ENCODE peak calls at places on chromosomes 2 and 18, in eight cellular contexts. U is Panc1, N is K562, E is GM23338, Q is SK-N-MC, K is sigmoid colon, O is stomach, H is HL-60. G is an unnamed sample.

GRCh38 chr18:36440614-36441013 is 143.1 kb downstream of the FHOD3 start:
- DNase-seq in E (no peak), H (no peak), K (no peak), N (no peak), U (no peak), O (no peak), Q (no peak), G (no peak)

GRCh38 chr18:68362907-68363306 is 352.0 kb downstream of the TMX3 start:
- DNase-seq in K (no peak), O (no peak), N (no peak), U (no peak), H (no peak), Q (no peak), E (no peak), G (no peak)

GRCh38 chr2:172931923-172932520 is 143.6 kb upstream of the MAP3K20 start:
- DNase-seq in U (peak), K (peak), N (peak), E (peak), O (peak), H (no peak), Q (peak), G (peak)

GRCh38 chr2:70851704-70852103 is 16.1 kb upstream of the CD207 start:
- DNase-seq in E (no peak), H (peak), N (no peak), U (no peak), O (no peak), K (no peak), Q (no peak), G (no peak)

GRCh38 chr2:133197156-133197555 is 371.1 kb downstream of the NCKAP5 start:
- DNase-seq in Q (no peak), E (no peak), H (no peak), K (no peak), O (no peak), U (no peak), N (no peak), G (no peak)

GRCh38 chr2:52976132-52976949 is 791.3 kb upstream of the CHAC2 start:
- DNase-seq in N (no peak), E (peak), U (peak), H (no peak), O (no peak), K (no peak), Q (no peak), G (no peak)

GRCh38 chr2:240503375-240503774 is 54.4 kb downstream of the ANKMY1 start:
- DNase-seq in N (no peak), O (no peak), U (no peak), K (no peak), Q (no peak), H (no peak), E (no peak), G (no peak)

GRCh38 chr2:196315388-196316049 is 144.1 kb upstream of the STK17B start:
- DNase-seq in U (peak), N (no peak), H (no peak), E (no peak), K (no peak), O (no peak), Q (no peak), G (no peak)

GRCh38 chr2:239193925-239194687 is 206.7 kb downstream of the HDAC4 start:
- DNase-seq in K (peak), Q (no peak), N (no peak), U (no peak), H (no peak), E (peak), O (peak), G (no peak)

GRCh38 chr2:240593026-240593702 is 6.6 kb downstream of the CAPN10 start:
- DNase-seq in U (no peak), H (no peak), E (no peak), O (no peak), N (no peak), K (peak), Q (no peak), G (no peak)

GRCh38 chr18:32308493-32309120 is 118.8 kb downstream of the MEP1B start:
- DNase-seq in K (peak), Q (no peak), H (no peak), N (no peak), O (no peak), U (no peak), E (no peak), G (no peak)

GRCh38 chr2:27738349-27739057 is 33.0 kb upstream of the MRPL33 start:
- DNase-seq in U (no peak), N (no peak), H (no peak), O (no peak), Q (no peak), E (no peak), K (no peak), G (no peak)

GRCh38 chr2:44715671-44716077 is 225.8 kb upstream of the SIX3 start:
- DNase-seq in K (no peak), U (no peak), O (no peak), N (no peak), H (no peak), E (peak), Q (peak), G (no peak)

GRCh38 chr2:120402508-120402907 is 56.6 kb downstream of the INHBB start:
- DNase-seq in O (no peak), E (no peak), H (no peak), U (no peak), N (no peak), K (no peak), Q (no peak), G (no peak)

GRCh38 chr2:70546885-70547284 is 6.7 kb downstream of the TGFA start:
- DNase-seq in Q (no peak), K (no peak), O (no peak), U (no peak), N (no peak), H (no peak), E (no peak), G (no peak)

GRCh38 chr18:79395761-79396404 is at the start of gene NFATC1:
- DNase-seq in U (no peak), N (peak), O (peak), H (peak), E (peak), K (peak), Q (no peak), G (peak)

GRCh38 chr2:39516347-39517101 is 79.4 kb upstream of the MAP4K3 start:
- DNase-seq in N (no peak), U (no peak), K (peak), O (peak), Q (no peak), H (no peak), E (peak), G (peak)
- TF ChIP-seq POLR2AphosphoS5 in N (no peak), U (no peak), K (peak), O (peak), Q (no peak), H (no peak), E (no peak), G (peak)

GRCh38 chr18:48963555-48964480 is 13.1 kb upstream of the SMAD7 start:
- DNase-seq in U (no peak), O (no peak), E (no peak), N (no peak), H (no peak), K (no peak), Q (no peak), G (no peak)
- TF ChIP-seq POLR2AphosphoS5 in U (no peak), O (no peak), E (no peak), N (no peak), H (no peak), K (no peak), Q (no peak), G (no peak)

GRCh38 chr18:55236150-55236931 is 277.1 kb upstream of the CCDC68 start:
- DNase-seq in K (no peak), N (no peak), U (no peak), E (no peak), Q (peak), O (no peak), H (peak), G (no peak)
- TF ChIP-seq POLR2AphosphoS5 in K (no peak), N (no peak), U (no peak), E (no peak), Q (no peak), O (no peak), H (no peak), G (no peak)

GRCh38 chr18:44700652-44701051 is 20.0 kb downstream of the SETBP1 start:
- DNase-seq in U (no peak), H (no peak), Q (no peak), N (no peak), O (peak), E (no peak), K (peak), G (peak)
- TF ChIP-seq POLR2AphosphoS5 in U (no peak), H (no peak), Q (no peak), N (no peak), O (peak), E (no peak), K (peak), G (no peak)

DNA sequence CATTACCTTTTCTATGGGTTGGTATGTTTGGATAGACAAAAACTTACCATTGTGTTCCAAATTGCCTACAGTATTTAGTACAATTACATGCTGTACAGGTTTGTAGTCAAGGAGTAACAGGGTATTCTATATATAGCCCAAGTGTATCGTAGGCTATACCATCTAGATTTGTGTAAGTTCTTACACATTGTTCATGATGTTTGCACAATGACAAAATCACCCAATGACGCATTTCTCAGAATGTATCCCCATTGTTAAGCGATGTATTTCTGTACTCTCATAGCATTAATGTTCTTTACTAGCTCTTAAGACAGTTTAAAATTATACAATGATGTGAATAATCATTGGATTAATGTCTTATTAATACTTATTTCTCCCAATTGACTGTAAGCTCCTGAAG is 16.7 kb downstream of the TACR1 start:
- DNase-seq in E (no peak), Q (no peak), N (no peak), O (no peak), U (no peak), H (no peak), K (no peak), G (no peak)
- TF ChIP-seq POLR2AphosphoS5 in E (no peak), Q (no peak), N (no peak), O (no peak), U (no peak), H (no peak), K (no peak), G (no peak)

GRCh38 chr2:25891672-25892071 is 13.4 kb upstream of the ASXL2 start:
- DNase-seq in U (no peak), O (no peak), H (no peak), Q (no peak), E (no peak), K (no peak), N (no peak), G (no peak)
- TF ChIP-seq POLR2AphosphoS5 in U (no peak), O (no peak), H (no peak), Q (no peak), E (no peak), K (no peak), N (no peak), G (no peak)

GRCh38 chr2:144947709-144948037 is 427.8 kb upstream of the ZEB2 start:
- DNase-seq in K (no peak), H (no peak), N (no peak), E (no peak), O (no peak), U (no peak), Q (no peak), G (no peak)
- TF ChIP-seq POLR2AphosphoS5 in K (no peak), H (no peak), N (no peak), E (no peak), O (no peak), U (no peak), Q (no peak), G (no peak)

DNA sequence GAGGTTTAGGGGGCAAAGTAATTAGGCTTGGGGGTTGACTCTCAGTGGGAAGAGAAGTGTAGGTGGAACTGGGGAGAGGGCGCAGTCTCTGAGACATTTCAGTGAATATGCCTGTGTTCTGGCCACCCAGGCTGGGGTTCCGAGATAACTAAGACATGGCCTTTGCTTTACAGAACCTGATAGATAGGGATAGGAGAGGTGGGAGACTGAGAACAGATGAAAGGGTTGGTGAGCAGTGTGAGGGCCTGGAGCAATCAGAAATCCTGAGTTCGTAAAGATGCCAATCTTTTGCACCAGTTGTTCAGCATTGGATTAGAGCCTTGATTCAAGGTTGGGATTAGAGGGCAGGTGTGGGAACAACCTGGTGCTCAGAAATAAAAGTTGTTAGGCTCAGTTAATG is 15.6 kb downstream of the PARD3B start:
- DNase-seq in O (no peak), Q (no peak), N (no peak), E (no peak), K (no peak), U (no peak), H (no peak), G (no peak)
- TF ChIP-seq POLR2AphosphoS5 in O (no peak), Q (no peak), N (no peak), E (no peak), K (no peak), U (no peak), H (no peak), G (no peak)

DNA sequence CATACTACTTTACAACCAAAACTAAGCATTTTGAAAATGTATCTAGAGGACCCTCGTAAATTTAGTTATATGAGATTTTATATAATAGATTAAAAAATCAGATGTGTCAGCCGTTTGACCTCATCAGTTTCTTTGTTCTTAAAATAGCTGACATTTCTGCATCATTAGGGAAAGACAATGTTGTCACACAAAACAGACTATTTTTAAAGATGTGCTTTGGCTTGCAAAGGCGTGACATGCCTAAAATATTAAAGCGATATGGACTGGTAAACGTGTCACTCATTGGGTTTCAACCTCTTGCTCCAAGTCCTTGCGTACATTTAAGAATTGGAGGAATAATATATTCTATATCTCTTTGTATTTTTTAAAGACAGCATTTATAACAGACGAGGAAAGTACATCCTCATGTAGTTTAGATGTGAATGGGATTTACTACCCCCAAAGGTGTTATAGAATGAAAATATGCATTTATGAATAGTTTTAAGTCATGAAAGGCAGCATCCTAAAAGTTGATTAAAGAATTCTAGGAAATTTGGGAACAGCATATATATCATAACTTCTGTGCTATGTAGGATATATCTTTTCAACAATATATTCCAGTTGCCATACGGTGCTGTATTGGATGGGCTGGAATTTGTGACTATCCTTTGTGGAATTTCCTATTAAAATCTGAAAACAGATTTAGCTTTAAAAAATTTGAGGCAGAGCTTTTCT is 3.8 kb downstream of the MYL12A start:
- DNase-seq in H (no peak), K (no peak), O (no peak), U (no peak), N (no peak), Q (no peak), E (no peak), G (no peak)
- TF ChIP-seq POLR2AphosphoS5 in H (no peak), K (no peak), O (no peak), U (peak), N (peak), Q (no peak), E (no peak), G (no peak)